ENCODE peak calls at places on chromosomes 13 and 19, in six cellular contexts. M is PC-3, T is PC-9, S is right lobe of liver, F is heart left ventricle, B is cardiac fibroblast. X is an unnamed sample.

GRCh38 chr13:38830442-38831045 is 143.7 kb downstream of the FREM2 start:
- DNase-seq in B (no peak), S (no peak), F (no peak), T (no peak), M (no peak), X (no peak)

GRCh38 chr13:30976041-30976440 is 43.6 kb downstream of the TEX26 start:
- DNase-seq in T (no peak), M (no peak), B (no peak), F (no peak), S (no peak), X (no peak)

GRCh38 chr19:10404888-10405808 is 1.8 kb upstream of the CDC37 start:
- DNase-seq in M (no peak), F (no peak), T (no peak), B (no peak), S (no peak), X (no peak)

GRCh38 chr13:72643339-72643989 is 84.0 kb downstream of the MZT1 start:
- DNase-seq in S (no peak), F (peak; percentile 18), M (peak; percentile 61), T (peak; percentile 29), B (peak; percentile 68), X (peak; percentile 13)

GRCh38 chr19:55406091-55406868 is 1.3 kb downstream of the UBE2S start:
- DNase-seq in F (no peak), T (no peak), M (no peak), B (no peak), S (no peak), X (no peak)

GRCh38 chr13:44238011-44238421 is 135.6 kb upstream of the SERP2 start:
- DNase-seq in T (no peak), M (no peak), F (no peak), B (no peak), S (no peak), X (no peak)

GRCh38 chr13:80363890-80364503 is 23.1 kb upstream of the SPRY2 start:
- DNase-seq in S (no peak), F (no peak), B (peak; percentile 64), M (peak; percentile 49), T (no peak), X (no peak)

GRCh38 chr13:84896128-84896527 is 903.1 kb downstream of the SLITRK6 start:
- DNase-seq in F (no peak), S (no peak), B (peak; percentile 74), M (peak; percentile 63), T (peak; percentile 44), X (peak; percentile 58)

GRCh38 chr13:77554079-77554478 is 18.6 kb downstream of the SCEL start:
- DNase-seq in F (no peak), B (no peak), T (no peak), M (peak; percentile 25), S (no peak), X (no peak)

GRCh38 chr13:40547545-40548322 is 118.7 kb downstream of the FOXO1 start:
- DNase-seq in F (no peak), S (no peak), T (no peak), M (no peak), B (peak; percentile 27), X (no peak)

GRCh38 chr19:12792853-12793289 is 1.6 kb downstream of the JUNB start:
- DNase-seq in B (peak; percentile 25), T (no peak), F (no peak), S (no peak), M (peak; percentile 19), X (no peak)

GRCh38 chr19:32566246-32566830 is 14.7 kb upstream of the PDCD5 start:
- DNase-seq in T (no peak), F (no peak), B (peak; percentile 66), M (no peak), S (peak; percentile 7), X (no peak)

GRCh38 chr19:12766051-12766521 is 9.3 kb downstream of the HOOK2 start:
- DNase-seq in F (peak; percentile 88), S (peak; percentile 77), M (peak; percentile 79), T (peak; percentile 85), B (peak; percentile 74), X (no peak)

GRCh38 chr19:45477713-45478453 is 10.1 kb downstream of the FOSB start:
- DNase-seq in F (no peak), T (no peak), B (no peak), M (peak; percentile 83), S (no peak), X (no peak)

GRCh38 chr13:94312511-94313191 is 166.8 kb downstream of the DCT start:
- DNase-seq in S (no peak), T (no peak), F (no peak), M (no peak), B (no peak), X (no peak)

GRCh38 chr13:113641426-113641825 is 16.6 kb downstream of the ATP4B start:
- DNase-seq in F (no peak), S (no peak), B (no peak), T (no peak), M (no peak), X (no peak)

GRCh38 chr13:101916108-101916757 is 463.8 kb downstream of the ITGBL1 start:
- DNase-seq in B (peak; percentile 17), F (peak; percentile 25), T (no peak), M (no peak), S (no peak), X (no peak)

GRCh38 chr19:12939908-12940533 is 1.6 kb downstream of the CALR start:
- DNase-seq in M (no peak), B (no peak), S (no peak), T (no peak), F (no peak), X (no peak)

GRCh38 chr19:19403373-19403901 is 2.0 kb upstream of the GATAD2A start:
- DNase-seq in B (peak; percentile 65), T (peak; percentile 66), M (peak; percentile 66), F (no peak), S (no peak), X (no peak)

GRCh38 chr13:22740264-22740663 is 440.5 kb upstream of the SGCG start:
- DNase-seq in B (no peak), T (no peak), M (peak; percentile 3), S (no peak), F (no peak), X (no peak)

GRCh38 chr13:22736084-22736767 is 444.6 kb upstream of the SGCG start:
- DNase-seq in T (no peak), S (no peak), M (no peak), F (no peak), B (no peak), X (no peak)

GRCh38 chr13:22738357-22738756 is 442.4 kb upstream of the SGCG start:
- DNase-seq in F (no peak), B (no peak), T (no peak), M (no peak), S (no peak), X (no peak)

GRCh38 chr13:22736768-22737092 is 444.0 kb upstream of the SGCG start:
- DNase-seq in B (no peak), F (no peak), S (no peak), M (no peak), T (no peak), X (no peak)

DNA sequence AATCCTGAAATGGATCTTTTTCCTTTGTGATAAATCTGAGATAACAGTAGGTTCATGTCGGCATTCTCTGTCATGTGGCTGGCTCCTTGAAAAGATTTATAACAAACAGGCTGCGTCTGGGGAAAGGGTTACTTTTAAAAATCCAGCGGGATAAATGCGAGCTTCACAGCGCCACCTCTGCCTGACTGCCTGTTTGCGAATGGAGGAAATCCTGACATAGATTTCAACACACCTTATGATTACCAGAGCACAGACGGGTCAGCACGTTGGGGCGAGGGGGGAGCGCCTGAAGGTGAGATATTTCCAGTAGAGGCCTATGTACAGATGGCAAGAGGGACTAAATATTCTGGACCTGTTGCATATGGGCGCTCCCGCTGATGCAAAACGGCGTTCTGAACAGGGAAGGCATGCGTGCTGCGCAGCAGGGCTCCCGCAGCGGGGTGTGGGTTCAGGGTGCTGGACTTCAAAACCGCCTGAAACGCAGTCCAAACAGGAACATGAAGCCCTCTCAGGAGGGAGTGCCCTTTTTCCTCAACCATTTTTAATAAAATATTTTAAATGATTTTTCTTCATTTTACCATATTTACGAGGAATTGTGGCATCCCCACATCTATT is 445.3 kb upstream of the SGCG start:
- DNase-seq in B (no peak), M (no peak), T (no peak), S (no peak), F (no peak), X (no peak)
- TF ChIP-seq CTCF in B (no peak), M (peak; percentile 24), T (no peak), S (no peak), F (peak; percentile 8), X (no peak)

GRCh38 chr19:52191951-52192350 is 2.1 kb downstream of the PPP2R1A start:
- DNase-seq in B (peak; percentile 18), S (no peak), T (no peak), F (peak; percentile 54), M (no peak), X (no peak)
- H3K4me3 ChIP-seq in B (no peak overlapping the region), S (no peak overlapping the region), T (peak overlapping the region; percentile 84), F (peak overlapping the region; percentile 79), M (peak overlapping the region; percentile 86), X (no peak overlapping the region)

GRCh38 chr13:36057041-36057440 is 74.1 kb downstream of the DCLK1 start:
- DNase-seq in F (no peak), T (no peak), B (peak; percentile 23), S (no peak), M (peak; percentile 10), X (no peak)
- TF ChIP-seq CTCF in F (no peak), T (no peak), B (no peak), S (no peak), M (no peak), X (no peak)

GRCh38 chr19:6660930-6661329 is 9.0 kb downstream of the TNFSF14 start:
- DNase-seq in M (no peak), F (no peak), S (no peak), T (no peak), B (no peak), X (no peak)

GRCh38 chr19:6663236-6664187 is 6.4 kb downstream of the TNFSF14 start:
- DNase-seq in M (peak; percentile 28), B (peak; percentile 62), T (no peak), F (no peak), S (no peak), X (no peak)

GRCh38 chr19:6667114-6667627 is 2.8 kb downstream of the TNFSF14 start:
- DNase-seq in T (peak; percentile 60), F (no peak), S (no peak), B (no peak), M (peak; percentile 94), X (no peak)

GRCh38 chr19:6664916-6665315 is 5.0 kb downstream of the TNFSF14 start:
- DNase-seq in S (no peak), B (no peak), T (no peak), F (no peak), M (no peak), X (no peak)

GRCh38 chr19:6662692-6663091 is 7.3 kb downstream of the TNFSF14 start:
- DNase-seq in M (no peak), T (no peak), B (no peak), F (no peak), S (no peak), X (no peak)
- H3K4me3 ChIP-seq in M (no peak overlapping the region), T (no peak overlapping the region), B (no peak overlapping the region), F (no peak overlapping the region), S (no peak overlapping the region), X (no peak overlapping the region)

GRCh38 chr19:50536662-50537305 is 23.1 kb upstream of the ASPDH start:
- DNase-seq in M (no peak), T (no peak), S (no peak), F (no peak), B (no peak), X (no peak)
- TF ChIP-seq CTCF in M (peak; percentile 48), T (no peak), S (no peak), F (no peak), B (no peak), X (no peak)

GRCh38 chr13:32045963-32046785 is 14.6 kb downstream of the FRY start:
- DNase-seq in B (peak; percentile 55), F (no peak), T (no peak), S (no peak), M (no peak), X (no peak)
- H3K4me3 ChIP-seq in B (no peak overlapping the region), F (no peak overlapping the region), T (no peak overlapping the region), S (no peak overlapping the region), M (no peak overlapping the region), X (no peak overlapping the region)